ENCODE peak calls at places on chromosomes 1 and 21, in eight cellular contexts. E is right lobe of liver, H is uterus, T is fibroblast of lung, I is heart left ventricle, B is RWPE1, G is caudate nucleus, K is psoas muscle. L is an unnamed sample.

GRCh38 chr1:39230261-39231190 is 26.0 kb downstream of the MACF1 start:
- DNase-seq in E (no peak), H (no peak), T (peak), I (no peak), B (no peak), G (no peak), K (no peak), L (no peak)

GRCh38 chr1:78348526-78349284 is 142.1 kb upstream of the PTGFR start:
- DNase-seq in E (no peak), H (no peak), T (peak), I (no peak), B (no peak), G (no peak), K (no peak), L (no peak)

GRCh38 chr21:37073417-37074194 is 552 bp downstream of the TTC3 start:
- DNase-seq in E (peak), H (peak), T (peak), I (peak), B (peak), G (peak), K (no peak), L (peak)

GRCh38 chr1:184262119-184262518 is 124.7 kb upstream of the C1orf21 start:
- DNase-seq in E (no peak), H (no peak), T (no peak), I (no peak), B (no peak), G (no peak), K (no peak), L (no peak)

GRCh38 chr1:169538998-169539871 is 47.0 kb downstream of the F5 start:
- DNase-seq in E (no peak), H (no peak), T (peak), I (no peak), B (peak), G (no peak), K (no peak), L (no peak)

GRCh38 chr1:248111157-248111556 is 16.2 kb downstream of the OR2L13 start:
- DNase-seq in E (no peak), H (no peak), T (no peak), I (no peak), B (no peak), G (no peak), K (no peak), L (no peak)

GRCh38 chr1:200317236-200317635 is 92.6 kb downstream of the ZNF281 start:
- DNase-seq in E (no peak), H (no peak), T (peak), I (no peak), B (no peak), G (no peak), K (no peak), L (no peak)

GRCh38 chr1:38137164-38137563 is 90.6 kb upstream of the POU3F1 start:
- DNase-seq in E (no peak), H (no peak), T (no peak), I (no peak), B (no peak), G (no peak), K (no peak), L (no peak)

GRCh38 chr1:1348420-1349255 is 580 bp downstream of the DVL1 start:
- DNase-seq in E (no peak), H (no peak), T (peak), I (no peak), B (no peak), G (no peak), K (no peak), L (no peak)

GRCh38 chr1:64745181-64745985 is 508 bp downstream of the RAVER2 start:
- DNase-seq in E (peak), H (peak), T (peak), I (no peak), B (peak), G (peak), K (peak), L (peak)

GRCh38 chr1:192730206-192730605 is 78.6 kb upstream of the RGS2 start:
- DNase-seq in E (no peak), H (no peak), T (no peak), I (no peak), B (no peak), G (no peak), K (no peak), L (no peak)

GRCh38 chr21:17523007-17523451 is 10.2 kb downstream of the CXADR start:
- DNase-seq in E (no peak), H (no peak), T (no peak), I (no peak), B (no peak), G (no peak), K (no peak), L (no peak)

DNA sequence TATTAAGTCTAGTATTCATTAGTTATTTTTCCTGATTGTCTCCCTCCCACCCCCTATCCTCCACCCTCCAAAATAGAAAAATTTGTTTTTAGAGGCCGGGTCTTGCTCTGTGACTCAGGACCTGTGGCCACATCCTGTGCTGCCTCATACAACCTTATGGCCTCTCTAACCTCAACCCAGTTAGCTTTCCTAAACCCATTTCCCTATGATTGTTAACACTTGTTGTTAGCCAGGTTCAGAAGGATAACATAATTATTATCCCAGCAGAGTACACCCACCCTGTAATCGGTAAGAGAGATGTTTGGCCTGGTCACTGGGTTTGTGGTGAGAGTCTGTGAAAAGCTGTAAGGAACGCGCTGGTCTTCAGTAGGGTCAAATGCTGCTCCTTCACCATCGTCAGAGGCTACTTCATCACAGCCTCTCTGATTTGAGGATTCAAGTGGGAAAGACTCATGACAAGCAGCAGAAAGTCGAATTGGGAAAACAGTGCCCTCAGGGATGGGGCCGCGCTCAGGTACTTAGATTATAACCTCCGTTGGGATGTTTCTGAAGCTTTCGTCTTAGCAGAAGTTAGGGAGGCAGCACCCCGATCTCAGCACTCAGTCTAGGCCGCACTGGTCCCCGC is 35.9 kb upstream of the HMGN1 start:
- DNase-seq in E (no peak), H (no peak), T (peak), I (no peak), B (no peak), G (no peak), K (no peak), L (no peak)
- H3K27ac ChIP-seq in E (peak), H (peak), T (peak), I (peak), B (no peak), G (no peak), K (peak), L (peak)

GRCh38 chr1:214364335-214364734 is 83.4 kb downstream of the SMYD2 start:
- DNase-seq in E (no peak), H (peak), T (peak), I (peak), B (no peak), G (no peak), K (peak), L (no peak)
- H3K27ac ChIP-seq in E (no peak), H (no peak), T (no peak), I (peak), B (no peak), G (no peak), K (peak), L (no peak)

DNA sequence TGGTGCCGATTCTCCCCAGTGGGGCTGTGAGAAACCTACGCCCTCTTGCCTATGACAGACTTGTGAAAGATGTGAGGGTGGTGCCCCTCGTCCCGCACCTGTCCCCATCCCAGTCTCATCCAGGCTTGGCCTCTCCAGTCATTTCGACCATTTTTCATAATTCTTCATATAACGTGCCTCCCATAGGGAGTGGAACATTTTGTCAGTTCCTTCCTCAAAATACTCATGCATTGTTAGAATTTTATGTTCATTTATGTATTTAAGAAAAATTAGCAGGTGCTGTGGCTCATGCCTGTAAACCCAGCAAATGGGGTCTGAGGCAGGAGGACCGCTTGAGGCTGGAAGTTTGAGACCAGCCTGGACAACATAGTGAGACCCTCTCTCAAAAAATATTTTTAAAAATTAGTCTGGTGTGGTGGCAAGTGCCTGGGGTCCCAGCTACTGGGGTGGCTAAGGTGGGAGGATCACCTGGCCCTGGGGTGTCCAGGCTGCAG is 19.7 kb upstream of the SMPDL3B start:
- DNase-seq in E (no peak), H (no peak), T (no peak), I (no peak), B (no peak), G (no peak), K (no peak), L (no peak)
- H3K27ac ChIP-seq in E (peak), H (peak), T (peak), I (peak), B (peak), G (peak), K (peak), L (peak)

DNA sequence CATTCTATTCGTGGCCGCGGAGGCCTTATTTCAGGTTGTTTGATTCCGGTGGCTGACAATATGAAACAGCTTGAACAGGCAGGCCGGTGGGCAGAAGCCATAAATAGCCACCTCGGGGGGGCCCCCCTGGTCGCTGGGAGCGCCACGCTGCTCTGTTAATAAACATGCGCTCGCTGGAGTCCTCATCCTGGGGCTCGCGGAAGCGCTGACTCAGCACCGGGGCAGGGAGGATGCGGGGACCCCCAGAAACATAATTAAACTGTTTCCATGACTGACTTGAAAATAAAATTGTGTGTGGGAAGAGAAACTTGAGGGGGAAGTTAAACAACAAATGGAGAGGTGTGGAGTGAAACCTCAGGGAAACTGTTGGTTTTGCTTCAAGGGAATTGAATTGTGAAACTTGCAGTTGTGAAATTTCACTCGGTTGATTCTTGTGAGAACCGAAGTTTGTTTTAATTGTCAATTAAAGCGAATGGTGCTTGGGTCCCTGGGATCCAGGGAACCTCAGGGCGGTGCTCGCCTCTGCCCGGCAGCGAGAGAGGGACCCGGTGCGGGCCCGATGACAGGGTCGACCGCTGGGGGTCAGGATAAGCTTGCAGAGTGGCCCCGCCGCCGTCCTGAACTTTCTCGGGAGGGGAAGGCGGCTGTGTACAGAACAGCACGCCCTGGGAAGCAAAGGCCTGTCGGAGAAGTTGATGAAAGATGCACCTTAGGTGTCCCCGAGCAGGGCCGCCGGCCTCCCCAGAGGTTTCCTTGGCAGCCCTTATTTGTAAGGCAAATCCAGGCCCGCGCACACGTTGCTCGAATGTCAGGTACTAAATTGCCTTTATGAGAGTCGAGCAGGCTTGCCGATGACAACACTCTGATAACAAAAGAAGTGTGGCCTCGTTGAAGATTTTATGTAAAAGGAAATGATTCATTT is 176.9 kb upstream of the LMO4 start:
- DNase-seq in E (peak), H (peak), T (peak), I (peak), B (no peak), G (peak), K (peak), L (peak)
- H3K27ac ChIP-seq in E (no peak), H (peak), T (peak), I (peak), B (no peak), G (peak), K (no peak), L (no peak)

GRCh38 chr1:212984522-212985291 is 31.0 kb downstream of the ANGEL2 start:
- DNase-seq in E (no peak), H (no peak), T (no peak), I (no peak), B (no peak), G (no peak), K (no peak), L (no peak)

GRCh38 chr1:212987702-212988322 is 27.9 kb downstream of the ANGEL2 start:
- DNase-seq in E (no peak), H (no peak), T (peak), I (no peak), B (peak), G (no peak), K (no peak), L (no peak)

DNA sequence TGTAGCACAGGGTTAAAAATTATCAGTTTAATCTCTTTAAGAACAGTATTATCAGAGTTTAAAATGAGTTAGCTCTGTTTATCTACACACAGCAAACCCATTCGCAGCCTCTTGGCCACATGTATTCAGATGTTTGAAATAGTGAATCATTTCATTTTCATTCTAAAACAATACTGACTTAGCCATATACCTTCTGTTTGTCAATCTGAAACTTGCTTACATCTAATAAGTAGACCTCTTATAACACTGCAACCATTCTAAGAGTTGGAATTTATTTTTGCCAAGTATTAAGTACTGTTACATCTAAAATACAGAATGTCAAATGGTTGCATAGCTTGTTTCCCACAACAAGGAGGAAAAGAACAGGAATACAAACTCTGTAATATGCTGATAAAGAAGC is 25.4 kb downstream of the ANGEL2 start:
- DNase-seq in E (no peak), H (no peak), T (no peak), I (no peak), B (no peak), G (no peak), K (no peak), L (no peak)
- H3K27ac ChIP-seq in E (no peak), H (no peak), T (no peak), I (no peak), B (no peak), G (no peak), K (no peak), L (no peak)

GRCh38 chr1:3989465-3989864 is 89.4 kb upstream of the C1orf174 start:
- DNase-seq in E (no peak), H (no peak), T (no peak), I (no peak), B (no peak), G (no peak), K (no peak), L (no peak)

GRCh38 chr1:3984586-3984985 is 84.5 kb upstream of the C1orf174 start:
- DNase-seq in E (no peak), H (no peak), T (no peak), I (no peak), B (no peak), G (no peak), K (no peak), L (no peak)

GRCh38 chr1:3988431-3988830 is 88.4 kb upstream of the C1orf174 start:
- DNase-seq in E (no peak), H (no peak), T (no peak), I (no peak), B (no peak), G (no peak), K (no peak), L (no peak)

GRCh38 chr1:3987669-3988235 is 87.7 kb upstream of the C1orf174 start:
- DNase-seq in E (peak), H (no peak), T (no peak), I (no peak), B (no peak), G (no peak), K (no peak), L (no peak)

DNA sequence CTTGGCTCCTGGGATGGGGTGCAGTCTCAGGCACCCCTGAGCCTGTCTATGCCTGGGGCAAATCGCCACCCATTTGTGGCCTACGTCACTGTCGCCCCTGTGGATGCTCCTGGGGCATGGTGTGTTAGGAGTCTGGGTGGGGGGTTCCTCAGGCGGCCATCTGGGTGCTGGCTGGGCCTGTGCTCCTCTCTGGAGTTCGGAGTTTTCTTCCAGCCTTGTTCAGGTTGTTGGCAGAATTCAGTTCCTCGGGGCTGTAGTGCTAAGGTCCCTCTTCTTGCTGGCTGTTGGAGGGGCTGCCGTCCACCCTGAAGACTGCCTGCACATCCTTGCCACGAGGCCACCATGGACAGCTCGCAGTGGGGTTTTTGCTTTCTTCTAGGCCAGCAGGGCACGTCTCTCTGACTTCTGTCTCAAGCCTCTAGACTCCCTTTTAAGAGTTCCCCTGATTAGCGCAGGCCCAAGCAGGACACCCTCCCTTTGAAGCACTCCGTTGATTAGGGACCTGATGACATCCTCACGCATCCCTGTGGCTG is 86.7 kb upstream of the C1orf174 start:
- DNase-seq in E (peak), H (no peak), T (no peak), I (no peak), B (no peak), G (no peak), K (no peak), L (no peak)
- H3K27ac ChIP-seq in E (no peak), H (no peak), T (no peak), I (no peak), B (no peak), G (no peak), K (no peak), L (no peak)

DNA sequence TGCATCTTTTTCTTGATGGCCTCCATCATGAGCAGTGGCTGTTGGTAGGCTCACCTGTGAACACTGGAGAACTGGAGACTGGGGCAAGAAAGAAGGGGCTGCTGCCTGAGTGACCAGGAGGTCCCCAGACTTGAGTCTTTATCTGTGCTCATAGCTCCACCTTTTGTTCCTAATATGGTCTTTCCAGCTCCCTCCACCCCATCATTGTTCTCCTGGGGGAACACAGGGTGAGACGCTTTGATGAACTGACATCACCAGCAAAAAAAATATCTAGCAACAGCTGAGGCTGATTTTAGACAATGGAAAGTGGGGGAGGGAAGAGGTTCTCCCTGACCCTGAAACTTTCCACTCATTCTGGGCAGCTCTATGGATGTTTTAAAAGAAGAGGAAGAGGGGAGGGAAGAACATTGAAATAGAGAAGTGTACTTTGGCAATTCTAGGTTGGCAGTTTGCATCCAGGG is at the start of gene TPM3:
- DNase-seq in E (no peak), H (peak), T (no peak), I (no peak), B (no peak), G (no peak), K (no peak), L (no peak)
- H3K27ac ChIP-seq in E (no peak), H (peak), T (no peak), I (peak), B (no peak), G (no peak), K (peak), L (no peak)

L was measured in substantia nigra.